ENCODE peak calls at places on chromosomes 12 and 14, in four cellular contexts. T, P, V and J are unnamed samples.

GRCh38 chr14:44369401-44370123 is 137.5 kb downstream of the FSCB start:
- DNase-seq in T (no peak), V (no peak), P (peak), J (no peak)

GRCh38 chr12:49750027-49750977 is 8.9 kb downstream of the TMBIM6 start:
- DNase-seq in T (peak), P (peak), V (peak), J (peak)

GRCh38 chr12:111444706-111445310 is 39.1 kb downstream of the SH2B3 start:
- DNase-seq in P (peak), V (no peak), T (peak), J (no peak)

GRCh38 chr12:100666588-100666987 is 93.1 kb downstream of the GAS2L3 start:
- DNase-seq in V (no peak), T (no peak), P (no peak), J (no peak)

GRCh38 chr14:73789996-73790581 is 61.5 kb upstream of the PTGR2 start:
- DNase-seq in V (peak), T (no peak), P (no peak), J (peak)

GRCh38 chr14:22545842-22546721 is 42.9 kb downstream of the DAD1 start:
- DNase-seq in V (no peak), P (no peak), T (no peak), J (peak)

GRCh38 chr14:26596722-26597030 is 1.2 kb downstream of the NOVA1 start:
- DNase-seq in T (no peak), P (peak), V (no peak), J (peak)

GRCh38 chr12:53004582-53004981 is 1.7 kb upstream of the EIF4B start:
- DNase-seq in P (peak), T (no peak), V (no peak), J (peak)

GRCh38 chr14:43418314-43418713 is 1088.8 kb downstream of the FSCB start:
- DNase-seq in P (no peak), V (no peak), T (no peak), J (no peak)

GRCh38 chr12:9404469-9405260 is 196.5 kb upstream of the PZP start:
- DNase-seq in T (no peak), P (no peak), V (no peak), J (no peak)

GRCh38 chr12:7369274-7369729 is 65.4 kb downstream of the ACSM4 start:
- DNase-seq in V (no peak), P (no peak), T (no peak), J (no peak)